ENCODE peak calls at places on chromosomes 12 and 14, in four cellular contexts. Z is GM06990, V is brain microvascular endothelial cell, B is GM23338. A is an unnamed sample.

GRCh38 chr14:45559626-45560025 is 306.6 kb upstream of the MIS18BP1 start:
- DNase-seq in Z (no peak), V (no peak), B (peak; percentile 53), A (no peak)

GRCh38 chr14:59154383-59154782 is 34.1 kb upstream of the DAAM1 start:
- DNase-seq in Z (no peak), V (no peak), B (no peak), A (no peak)

GRCh38 chr14:74275265-74275841 is 27.4 kb downstream of the ABCD4 start:
- DNase-seq in Z (no peak), V (peak; percentile 86), B (no peak), A (no peak)

GRCh38 chr14:57495409-57495808 is 1.8 kb upstream of the CCDC198 start:
- DNase-seq in Z (no peak), V (no peak), B (no peak), A (no peak)

GRCh38 chr14:105250986-105251385 is 2.7 kb downstream of the BTBD6 start:
- DNase-seq in Z (no peak), V (no peak), B (no peak), A (no peak)

GRCh38 chr12:54032627-54033100 is at the start of gene HOXC5:
- DNase-seq in Z (no peak), V (peak; percentile 16), B (peak; percentile 94), A (no peak)

GRCh38 chr12:34402228-34402898 is 380.1 kb downstream of the ALG10 start:
- DNase-seq in Z (no peak), V (no peak), B (no peak), A (peak; percentile 76)

GRCh38 chr12:31035944-31036665 is 37.6 kb upstream of the DDX11 start:
- DNase-seq in Z (no peak), V (no peak), B (no peak), A (no peak)

GRCh38 chr12:9992296-9992695 is 6.6 kb downstream of the CLEC1B start:
- DNase-seq in Z (no peak), V (no peak), B (no peak), A (no peak)

GRCh38 chr12:132196038-132196872 is 52.0 kb downstream of the NOC4L start:
- DNase-seq in Z (no peak), V (no peak), B (no peak), A (no peak)

GRCh38 chr12:40988831-40989230 is 199.3 kb upstream of the PDZRN4 start:
- DNase-seq in Z (no peak), V (no peak), B (no peak), A (no peak)

GRCh38 chr14:54568821-54569591 is 2.1 kb downstream of the SAMD4A start:
- DNase-seq in Z (no peak), V (peak; percentile 25), B (no peak), A (no peak)

GRCh38 chr12:115023279-115023678 is 339.3 kb upstream of the TBX3 start:
- DNase-seq in Z (no peak), V (no peak), B (no peak), A (no peak)

GRCh38 chr12:126385785-126386184 is 1320.5 kb downstream of the AACS start:
- DNase-seq in Z (no peak), V (no peak), B (no peak), A (no peak)

GRCh38 chr14:76855066-76855465 is 28.9 kb downstream of the LRRC74A start:
- DNase-seq in Z (no peak), V (no peak), B (no peak), A (no peak)

GRCh38 chr14:34628681-34629135 is 1.2 kb downstream of the SNX6 start:
- DNase-seq in Z (no peak), V (no peak), B (no peak), A (no peak)

GRCh38 chr12:1660304-1661187 is 30.3 kb upstream of the ADIPOR2 start:
- DNase-seq in Z (no peak), V (no peak), B (no peak), A (no peak)

GRCh38 chr12:24586293-24586692 is 362.6 kb downstream of the BCAT1 start:
- DNase-seq in Z (no peak), V (no peak), B (no peak), A (no peak)

GRCh38 chr12:52496590-52497071 is 3.6 kb upstream of the KRT6A start:
- DNase-seq in Z (no peak), V (peak; percentile 80), B (peak; percentile 55), A (no peak)

GRCh38 chr12:1350055-1350933 is 244.1 kb downstream of the FBXL14 start:
- DNase-seq in Z (no peak), V (peak; percentile 74), B (no peak), A (no peak)

GRCh38 chr12:108194585-108194984 is 65.5 kb downstream of the WSCD2 start:
- DNase-seq in Z (no peak), V (no peak), B (peak; percentile 37), A (no peak)

GRCh38 chr14:73136387-73137221 is at the start of gene PSEN1:
- DNase-seq in Z (peak; percentile 97), V (peak; percentile 91), B (peak; percentile 98), A (peak; percentile 99)

GRCh38 chr12:47034661-47035060 is 44.8 kb upstream of the PCED1B start:
- DNase-seq in Z (no peak), V (no peak), B (no peak), A (no peak)

GRCh38 chr12:47843226-47843980 is 23.7 kb upstream of the HDAC7 start:
- DNase-seq in Z (no peak), V (no peak), B (peak; percentile 63), A (no peak)

GRCh38 chr14:54708161-54708560 is 141.2 kb downstream of the SAMD4A start:
- DNase-seq in Z (no peak), V (no peak), B (no peak), A (no peak)

DNA sequence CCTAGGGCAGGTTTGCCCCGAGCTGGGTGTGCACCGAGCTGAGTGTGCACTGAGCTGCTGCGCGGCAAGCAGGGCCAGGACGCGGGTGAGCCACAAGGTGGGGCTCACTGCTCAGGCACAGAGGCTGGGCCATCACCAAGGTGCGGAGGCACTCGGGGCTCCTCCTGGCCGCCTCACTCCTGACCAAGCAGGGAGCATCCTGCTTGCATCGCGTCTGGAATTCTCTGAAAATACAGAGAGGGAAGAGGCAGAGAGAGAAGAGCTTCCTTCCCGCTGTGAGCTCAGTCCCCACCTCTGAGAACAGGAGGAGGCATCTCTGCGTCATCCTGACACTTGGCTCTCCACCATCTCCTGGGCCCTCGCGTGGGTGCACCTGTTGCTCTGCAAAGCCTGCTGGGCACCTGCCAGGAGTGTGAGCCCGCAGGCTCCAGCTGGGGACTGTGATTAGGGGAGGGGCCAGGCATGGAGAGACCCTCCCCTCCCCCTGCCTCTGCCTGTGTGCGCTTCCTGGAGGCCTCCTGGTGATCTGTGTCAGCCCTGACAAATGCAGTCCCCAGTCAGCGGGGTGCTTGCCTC is 116.3 kb downstream of the GLT1D1 start:
- DNase-seq in Z (peak; percentile 47), V (peak; percentile 11), B (peak; percentile 69), A (no peak)
- TF ChIP-seq CTCF in Z (peak; percentile 74), V (peak; percentile 61), B (peak; percentile 75), A (peak; percentile 67)

GRCh38 chr14:93936926-93937325 is 9.8 kb downstream of the FAM181A start:
- DNase-seq in Z (no peak), V (no peak), B (no peak), A (no peak)

GRCh38 chr14:93937519-93937918 is 10.4 kb downstream of the FAM181A start:
- DNase-seq in Z (no peak), V (no peak), B (no peak), A (no peak)

GRCh38 chr14:93938766-93939303 is 11.7 kb downstream of the FAM181A start:
- DNase-seq in Z (no peak), V (no peak), B (peak; percentile 47), A (no peak)

GRCh38 chr14:93935213-93935612 is 8.1 kb downstream of the FAM181A start:
- DNase-seq in Z (no peak), V (no peak), B (no peak), A (no peak)

GRCh38 chr14:93936245-93936644 is 9.1 kb downstream of the FAM181A start:
- DNase-seq in Z (no peak), V (no peak), B (peak; percentile 82), A (no peak)
- TF ChIP-seq CTCF in Z (peak; percentile 65), V (peak; percentile 66), B (peak; percentile 77), A (peak; percentile 51)

GRCh38 chr14:68015356-68016242 is 196.0 kb downstream of the RAD51B start:
- DNase-seq in Z (no peak), V (no peak), B (no peak), A (no peak)

GRCh38 chr14:68012861-68013260 is 193.3 kb downstream of the RAD51B start:
- DNase-seq in Z (no peak), V (no peak), B (no peak), A (no peak)

GRCh38 chr14:68016243-68016914 is 196.8 kb downstream of the RAD51B start:
- DNase-seq in Z (no peak), V (no peak), B (no peak), A (no peak)

GRCh38 chr14:68013326-68013725 is 193.7 kb downstream of the RAD51B start:
- DNase-seq in Z (no peak), V (no peak), B (no peak), A (no peak)

DNA sequence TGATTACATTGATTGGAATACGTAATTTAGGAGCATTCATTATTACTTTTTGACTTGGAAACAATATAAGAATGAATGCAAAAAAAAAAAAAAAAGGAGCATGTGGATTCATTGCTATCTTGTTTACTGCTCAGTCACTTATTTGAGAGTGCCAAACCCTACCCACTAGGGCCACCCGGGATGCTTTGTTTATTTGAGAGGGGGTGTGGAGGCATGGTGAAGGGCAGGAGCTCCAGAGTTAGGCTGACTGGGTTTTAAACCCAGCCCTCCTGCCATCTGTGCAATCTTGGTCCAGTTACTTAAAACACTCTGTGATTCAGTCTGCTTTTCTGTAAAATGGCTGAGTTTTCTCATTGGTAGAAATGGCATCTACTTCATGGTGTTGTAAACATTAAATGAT is 195.2 kb downstream of the RAD51B start:
- DNase-seq in Z (no peak), V (no peak), B (no peak), A (no peak)
- TF ChIP-seq CTCF in Z (no peak), V (no peak), B (no peak), A (no peak)

DNA sequence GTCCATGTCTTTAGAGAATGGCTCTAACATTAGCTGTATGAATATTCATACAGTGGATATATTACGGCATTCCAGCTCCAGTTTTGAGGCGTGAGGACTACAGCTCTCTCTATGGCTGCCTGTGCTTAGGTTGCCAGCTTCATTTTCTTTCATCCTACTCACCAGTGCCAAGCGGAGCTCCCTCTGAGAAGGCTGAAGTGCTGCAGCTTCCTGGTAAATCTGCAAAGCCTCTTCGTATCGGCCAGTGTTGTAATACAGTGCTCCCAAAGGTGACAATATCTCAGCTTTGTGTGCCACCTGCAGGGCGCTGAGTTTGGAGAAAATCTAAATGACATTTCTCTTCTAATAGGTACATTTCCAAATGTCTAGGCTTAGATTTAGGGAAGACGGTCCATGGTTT is 19.8 kb upstream of the OVCH1 start:
- DNase-seq in Z (no peak), V (no peak), B (no peak), A (no peak)
- TF ChIP-seq CTCF in Z (peak; percentile 9), V (no peak), B (no peak), A (no peak)

A was measured in osteocyte.